ENCODE peak calls at places on chromosomes 7 and 10, in seven cellular contexts. K is HAP-1, D is HCEC 1CT, I is amniotic stem cell, W is AG08396, S is GM12891, R is head of caudate nucleus. Z is an unnamed sample.

GRCh38 chr7:25031007-25031406 is 51.0 kb upstream of the OSBPL3 start:
- DNase-seq in D (no peak), I (no peak), R (no peak), W (no peak), S (peak; percentile 20), K (no peak), Z (no peak)

GRCh38 chr7:36600314-36600682 is 124.0 kb downstream of the AOAH start:
- DNase-seq in K (no peak), R (no peak), W (no peak), D (no peak), I (no peak), S (no peak), Z (no peak)

GRCh38 chr7:137127806-137128205 is 215.7 kb downstream of the PTN start:
- DNase-seq in D (peak; percentile 57), W (no peak), K (no peak), R (no peak), S (no peak), I (no peak), Z (no peak)

GRCh38 chr10:34732926-34733325 is 82.2 kb downstream of the PARD3 start:
- DNase-seq in I (no peak), R (no peak), D (peak; percentile 82), S (no peak), K (peak; percentile 55), W (no peak), Z (peak; percentile 58)

GRCh38 chr10:3419719-3420495 is 247.3 kb upstream of the PITRM1 start:
- DNase-seq in D (no peak), K (no peak), I (no peak), S (no peak), W (no peak), R (no peak), Z (no peak)

GRCh38 chr10:48254745-48255144 is 19.8 kb downstream of the FRMPD2 start:
- DNase-seq in D (no peak), R (peak; percentile 21), W (no peak), I (no peak), S (no peak), K (no peak), Z (no peak)

GRCh38 chr10:3783313-3783689 is 1.7 kb downstream of the KLF6 start:
- DNase-seq in W (peak; percentile 55), S (no peak), D (peak; percentile 57), K (peak; percentile 60), R (peak; percentile 73), I (no peak), Z (peak; percentile 43)

GRCh38 chr7:38070718-38071117 is 107.3 kb upstream of the STARD3NL start:
- DNase-seq in D (no peak), I (no peak), R (no peak), W (peak; percentile 27), S (peak; percentile 10), K (peak; percentile 56), Z (peak; percentile 68)

GRCh38 chr10:73909716-73910115 is 1.2 kb upstream of the PLAU start:
- DNase-seq in R (no peak), S (no peak), I (no peak), D (no peak), K (no peak), W (no peak), Z (no peak)

GRCh38 chr10:91251430-91252056 is 31.1 kb downstream of the PCGF5 start:
- DNase-seq in S (no peak), D (peak; percentile 50), I (no peak), K (peak; percentile 52), R (peak; percentile 83), W (peak; percentile 45), Z (peak; percentile 62)

GRCh38 chr7:50687575-50688261 is 95.0 kb downstream of the GRB10 start:
- DNase-seq in W (no peak), I (no peak), D (peak; percentile 36), S (no peak), K (no peak), R (no peak), Z (no peak)

Z was measured in iPS-NIHi11.